ENCODE peak calls at places on chromosomes 3 and 15, in four cellular contexts. One of them, this sample, is unnamed. For H3K4me1, the result is how much of the 10 kb centered on the place peaks cover.

GRCh38 chr3:3088066-3088465 is 22.1 kb downstream of the IL5RA start:
- DNase-seq in A549: no peak
- DNase-seq in heart left ventricle: no peak
- DNase-seq in testis: no peak
- DNase-seq in this sample: no peak

GRCh38 chr15:66644815-66645345 is 57.2 kb upstream of the SMAD6 start:
- DNase-seq in A549: no peak
- DNase-seq in heart left ventricle: no peak
- DNase-seq in testis: no peak
- DNase-seq in this sample: peak

GRCh38 chr3:112931737-112932521 is 43.0 kb downstream of the CD200R1 start:
- DNase-seq in A549: no peak
- DNase-seq in heart left ventricle: no peak
- DNase-seq in testis: no peak
- DNase-seq in this sample: peak

GRCh38 chr15:57098896-57099295 is 180.5 kb downstream of the TCF12 start:
- DNase-seq in A549: no peak
- DNase-seq in heart left ventricle: no peak
- DNase-seq in testis: no peak
- DNase-seq in this sample: no peak

GRCh38 chr3:100682854-100683760 is 26.2 kb upstream of the TFG start:
- DNase-seq in A549: no peak
- DNase-seq in heart left ventricle: no peak
- DNase-seq in testis: no peak
- DNase-seq in this sample: no peak

GRCh38 chr3:116007000-116007399 is 383.7 kb downstream of the GAP43 start:
- DNase-seq in A549: no peak
- DNase-seq in heart left ventricle: no peak
- DNase-seq in testis: no peak
- DNase-seq in this sample: no peak

GRCh38 chr3:124258057-124258500 is 266.2 kb upstream of the ROPN1 start:
- DNase-seq in A549: no peak
- DNase-seq in heart left ventricle: no peak
- DNase-seq in testis: no peak
- DNase-seq in this sample: no peak

GRCh38 chr3:142459929-142460328 is 12.1 kb upstream of the XRN1 start:
- DNase-seq in A549: no peak
- DNase-seq in heart left ventricle: no peak
- DNase-seq in testis: no peak
- DNase-seq in this sample: no peak

GRCh38 chr15:38817427-38818155 is 253.0 kb upstream of the RASGRP1 start:
- DNase-seq in A549: peak
- DNase-seq in heart left ventricle: peak
- DNase-seq in testis: peak
- DNase-seq in this sample: peak

GRCh38 chr3:89877230-89877629 is 769.8 kb downstream of the EPHA3 start:
- DNase-seq in A549: no peak
- DNase-seq in heart left ventricle: no peak
- DNase-seq in testis: no peak
- DNase-seq in this sample: no peak

GRCh38 chr3:86934851-86935250 is 56.1 kb downstream of the VGLL3 start:
- DNase-seq in A549: no peak
- DNase-seq in heart left ventricle: no peak
- DNase-seq in testis: no peak
- DNase-seq in this sample: no peak

GRCh38 chr3:156705761-156706631 is 31.6 kb downstream of the TIPARP start:
- DNase-seq in A549: no peak
- DNase-seq in heart left ventricle: no peak
- DNase-seq in testis: no peak
- DNase-seq in this sample: no peak

GRCh38 chr15:88799341-88799740 is 3.9 kb upstream of the ACAN start:
- DNase-seq in A549: no peak
- DNase-seq in heart left ventricle: no peak
- DNase-seq in testis: no peak
- DNase-seq in this sample: no peak

GRCh38 chr3:10192953-10193691 is 28.4 kb downstream of the IRAK2 start:
- DNase-seq in A549: peak
- DNase-seq in heart left ventricle: no peak
- DNase-seq in testis: peak
- DNase-seq in this sample: peak

GRCh38 chr3:64740232-64740631 is 52.4 kb upstream of the ADAMTS9 start:
- DNase-seq in A549: no peak
- DNase-seq in heart left ventricle: no peak
- DNase-seq in testis: no peak
- DNase-seq in this sample: no peak

GRCh38 chr3:123636431-123636841 is 51.6 kb upstream of the HACD2 start:
- DNase-seq in A549: no peak
- DNase-seq in heart left ventricle: no peak
- DNase-seq in testis: peak
- DNase-seq in this sample: no peak

GRCh38 chr3:53402323-53402722 is 55.0 kb upstream of the DCP1A start:
- DNase-seq in A549: no peak
- DNase-seq in heart left ventricle: no peak
- DNase-seq in testis: no peak
- DNase-seq in this sample: no peak

GRCh38 chr15:91456251-91456718 is 356.2 kb downstream of the SV2B start:
- DNase-seq in A549: no peak
- DNase-seq in heart left ventricle: no peak
- DNase-seq in testis: no peak
- DNase-seq in this sample: no peak

GRCh38 chr15:43469867-43470266 is 23.1 kb downstream of the TP53BP1 start:
- DNase-seq in A549: no peak
- DNase-seq in heart left ventricle: no peak
- DNase-seq in testis: no peak
- DNase-seq in this sample: no peak

GRCh38 chr15:44584162-44584749 is 47.3 kb downstream of the EIF3J start:
- DNase-seq in A549: peak
- DNase-seq in heart left ventricle: peak
- DNase-seq in testis: peak
- DNase-seq in this sample: peak

GRCh38 chr3:123444023-123444422 is 4.9 kb downstream of the ADCY5 start:
- DNase-seq in A549: no peak
- DNase-seq in heart left ventricle: peak
- DNase-seq in testis: no peak
- DNase-seq in this sample: no peak

GRCh38 chr3:50170689-50171088 is 15.6 kb downstream of the SEMA3F start:
- DNase-seq in A549: no peak
- DNase-seq in heart left ventricle: peak
- DNase-seq in testis: no peak
- DNase-seq in this sample: peak

GRCh38 chr15:57138260-57138895 is 219.9 kb downstream of the TCF12 start:
- DNase-seq in A549: peak
- DNase-seq in heart left ventricle: no peak
- DNase-seq in testis: peak
- DNase-seq in this sample: no peak

GRCh38 chr3:190024912-190025311 is 95.8 kb downstream of the P3H2 start:
- DNase-seq in A549: no peak
- DNase-seq in heart left ventricle: no peak
- DNase-seq in testis: no peak
- DNase-seq in this sample: no peak

GRCh38 chr3:188931531-188931930 is 240.2 kb upstream of the TPRG1 start:
- DNase-seq in A549: no peak
- DNase-seq in heart left ventricle: no peak
- DNase-seq in testis: no peak
- DNase-seq in this sample: no peak

GRCh38 chr15:42111924-42112323 is 17.6 kb upstream of the PLA2G4D start:
- DNase-seq in A549: no peak
- DNase-seq in heart left ventricle: no peak
- DNase-seq in testis: no peak
- DNase-seq in this sample: no peak

GRCh38 chr15:100602822-100603393 is 519 bp downstream of the ASB7 start:
- DNase-seq in A549: peak
- DNase-seq in heart left ventricle: no peak
- DNase-seq in testis: peak
- DNase-seq in this sample: peak

GRCh38 chr3:134625462-134625861 is 25.4 kb downstream of the KY start:
- DNase-seq in A549: no peak
- DNase-seq in heart left ventricle: no peak
- DNase-seq in testis: no peak
- DNase-seq in this sample: no peak

GRCh38 chr3:134481166-134481565 is 4.6 kb downstream of the ANAPC13 start:
- DNase-seq in A549: no peak
- DNase-seq in heart left ventricle: no peak
- DNase-seq in testis: no peak
- DNase-seq in this sample: no peak

DNA sequence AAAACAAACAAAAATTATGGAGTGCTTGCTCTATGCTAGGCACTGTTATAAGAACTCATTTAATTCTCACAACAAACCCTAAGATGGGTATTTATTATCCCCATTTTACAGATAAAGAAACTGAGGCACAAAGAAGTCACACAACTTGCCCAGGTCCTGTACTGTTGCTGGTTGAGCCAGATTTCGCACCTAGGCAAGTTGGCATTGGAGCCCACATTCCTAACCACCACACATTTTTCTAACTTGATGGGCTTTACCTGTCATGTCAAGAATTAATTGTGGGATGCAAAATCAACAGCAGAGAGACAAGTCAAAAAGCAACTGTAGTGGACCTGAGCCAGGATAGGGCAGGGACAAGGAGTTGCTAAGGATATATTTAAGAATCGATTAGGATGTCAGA is 47.9 kb upstream of the VILL start:
- DNase-seq in A549: no peak
- DNase-seq in heart left ventricle: no peak
- DNase-seq in testis: no peak
- DNase-seq in this sample: no peak
- H3K4me1 ChIP-seq in A549: under half
- H3K4me1 ChIP-seq in heart left ventricle: under half
- H3K4me1 ChIP-seq in testis: under half
- H3K4me1 ChIP-seq in this sample: half or more

GRCh38 chr3:183252108-183252782 is 808 bp upstream of the B3GNT5 start:
- DNase-seq in A549: no peak
- DNase-seq in heart left ventricle: no peak
- DNase-seq in testis: no peak
- DNase-seq in this sample: no peak

GRCh38 chr3:183253364-183253960 is 409 bp downstream of the B3GNT5 start:
- DNase-seq in A549: no peak
- DNase-seq in heart left ventricle: peak
- DNase-seq in testis: peak
- DNase-seq in this sample: peak

GRCh38 chr3:183254816-183255730 is 2.0 kb downstream of the B3GNT5 start:
- DNase-seq in A549: no peak
- DNase-seq in heart left ventricle: no peak
- DNase-seq in testis: peak
- DNase-seq in this sample: no peak

GRCh38 chr3:183252973-183253363 is at the start of gene B3GNT5:
- DNase-seq in A549: no peak
- DNase-seq in heart left ventricle: peak
- DNase-seq in testis: peak
- DNase-seq in this sample: peak

GRCh38 chr3:183253961-183254815 is 1.1 kb downstream of the B3GNT5 start:
- DNase-seq in A549: no peak
- DNase-seq in heart left ventricle: peak
- DNase-seq in testis: peak
- DNase-seq in this sample: peak
- TF ChIP-seq POLR2A in A549: peak
- TF ChIP-seq POLR2A in heart left ventricle: no peak
- TF ChIP-seq POLR2A in testis: no peak
- TF ChIP-seq POLR2A in this sample: no peak

GRCh38 chr15:81291916-81292424 is 32.0 kb downstream of the STARD5 start:
- DNase-seq in A549: no peak
- DNase-seq in heart left ventricle: no peak
- DNase-seq in testis: no peak
- DNase-seq in this sample: peak

GRCh38 chr15:81288040-81288439 is 35.9 kb downstream of the STARD5 start:
- DNase-seq in A549: no peak
- DNase-seq in heart left ventricle: no peak
- DNase-seq in testis: no peak
- DNase-seq in this sample: no peak

GRCh38 chr15:81288616-81289015 is 35.3 kb downstream of the STARD5 start:
- DNase-seq in A549: no peak
- DNase-seq in heart left ventricle: no peak
- DNase-seq in testis: no peak
- DNase-seq in this sample: no peak

GRCh38 chr15:81292516-81293001 is 31.4 kb downstream of the STARD5 start:
- DNase-seq in A549: no peak
- DNase-seq in heart left ventricle: peak
- DNase-seq in testis: no peak
- DNase-seq in this sample: peak

DNA sequence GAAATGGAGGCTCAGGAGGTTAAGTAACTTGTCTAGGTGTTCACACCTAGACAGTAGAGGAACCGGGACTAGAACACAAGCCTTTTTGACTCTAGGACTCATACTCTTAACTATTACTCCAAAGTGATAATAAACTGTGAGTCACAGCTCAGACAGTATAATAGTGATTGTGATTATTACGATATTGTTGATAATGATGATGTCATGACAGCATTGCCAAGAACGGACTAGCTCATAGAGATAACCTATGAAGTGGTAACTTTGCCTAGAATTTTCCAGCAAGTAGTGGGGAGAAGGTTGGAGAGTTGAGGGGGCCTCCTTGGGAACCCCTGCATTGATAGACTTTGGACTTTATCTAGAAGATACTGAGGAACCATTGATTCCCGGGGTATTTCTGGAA is 34.0 kb downstream of the STARD5 start:
- DNase-seq in A549: no peak
- DNase-seq in heart left ventricle: no peak
- DNase-seq in testis: no peak
- DNase-seq in this sample: no peak
- H3K4me1 ChIP-seq in A549: under half
- H3K4me1 ChIP-seq in heart left ventricle: under half
- H3K4me1 ChIP-seq in testis: under half
- H3K4me1 ChIP-seq in this sample: half or more

DNA sequence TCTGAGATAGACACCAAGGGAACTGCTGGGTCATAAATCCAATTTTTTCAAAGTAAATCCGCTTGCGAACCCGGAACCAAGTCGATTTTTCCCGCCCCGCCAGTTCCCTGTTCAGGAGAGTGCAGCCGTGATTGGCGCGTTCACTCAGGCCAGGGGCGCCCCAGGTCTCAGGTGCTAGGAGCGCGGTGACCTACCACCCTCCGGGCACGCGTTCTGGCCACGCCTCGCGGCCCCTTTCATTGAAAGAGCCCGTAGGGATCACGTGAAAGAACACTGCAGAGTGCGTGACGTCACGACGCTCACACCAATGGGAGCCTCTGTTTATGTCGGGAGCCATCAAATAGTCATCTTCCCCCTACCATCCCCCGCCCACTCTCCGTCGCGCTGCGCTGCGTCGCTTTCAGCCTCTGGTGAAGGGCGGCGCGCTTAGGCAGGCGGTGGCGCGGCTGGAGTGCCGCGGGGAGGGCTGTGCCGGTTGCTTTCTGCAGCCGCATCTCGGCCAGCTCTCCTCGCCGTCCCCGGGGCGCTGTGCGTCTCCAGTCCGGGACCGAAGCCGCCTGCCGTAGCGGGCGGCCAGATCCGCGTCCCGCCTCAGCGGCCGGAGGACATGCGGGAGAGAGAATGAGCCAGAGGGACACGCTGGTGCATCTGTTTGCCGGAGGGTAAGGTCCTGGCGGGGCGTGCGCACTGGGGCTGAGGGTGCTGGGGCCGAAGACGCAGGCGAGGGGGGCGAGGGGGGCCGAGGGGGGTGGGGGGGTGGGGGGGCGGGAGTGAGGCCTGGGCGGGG is at the start of gene SLC25A36:
- DNase-seq in A549: peak
- DNase-seq in heart left ventricle: peak
- DNase-seq in testis: peak
- DNase-seq in this sample: peak
- TF ChIP-seq POLR2A in A549: peak
- TF ChIP-seq POLR2A in heart left ventricle: no peak
- TF ChIP-seq POLR2A in testis: peak
- TF ChIP-seq POLR2A in this sample: peak